ENCODE peak calls at places on chromosomes 4 and X, in four cellular contexts. One of them, this sample, is unnamed.

GRCh38 chr4:82785248-82786003 is 13.2 kb downstream of the SCD5 start:
- DNase-seq in stimulated activated CD8-positive, alpha-beta memory T cell treated with anti-CD3 and anti-CD28 coated beads, Interleukin-15, amount 100 ng/mL, for 4 hours: no peak
- DNase-seq in HS-5: peak; percentile 85
- DNase-seq in A549: peak; percentile 62
- DNase-seq in this sample: no peak

GRCh38 chrX:151710457-151710856 is 5.4 kb upstream of the FATE1 start:
- DNase-seq in stimulated activated CD8-positive, alpha-beta memory T cell treated with anti-CD3 and anti-CD28 coated beads, Interleukin-15, amount 100 ng/mL, for 4 hours: no peak
- DNase-seq in HS-5: no peak
- DNase-seq in A549: no peak
- DNase-seq in this sample: no peak

GRCh38 chr4:3294401-3295241 is 1.8 kb downstream of the RGS12 start:
- DNase-seq in stimulated activated CD8-positive, alpha-beta memory T cell treated with anti-CD3 and anti-CD28 coated beads, Interleukin-15, amount 100 ng/mL, for 4 hours: no peak
- DNase-seq in HS-5: no peak
- DNase-seq in A549: no peak
- DNase-seq in this sample: no peak

GRCh38 chr4:72602396-72602795 is 33.4 kb upstream of the ADAMTS3 start:
- DNase-seq in stimulated activated CD8-positive, alpha-beta memory T cell treated with anti-CD3 and anti-CD28 coated beads, Interleukin-15, amount 100 ng/mL, for 4 hours: no peak
- DNase-seq in HS-5: no peak
- DNase-seq in A549: no peak
- DNase-seq in this sample: no peak

GRCh38 chr4:185656467-185656890 is 121.2 kb upstream of the PDLIM3 start:
- DNase-seq in stimulated activated CD8-positive, alpha-beta memory T cell treated with anti-CD3 and anti-CD28 coated beads, Interleukin-15, amount 100 ng/mL, for 4 hours: no peak
- DNase-seq in HS-5: no peak
- DNase-seq in A549: no peak
- DNase-seq in this sample: peak; percentile 80

GRCh38 chr4:46277165-46277951 is 112.6 kb downstream of the GABRA2 start:
- DNase-seq in stimulated activated CD8-positive, alpha-beta memory T cell treated with anti-CD3 and anti-CD28 coated beads, Interleukin-15, amount 100 ng/mL, for 4 hours: no peak
- DNase-seq in HS-5: no peak
- DNase-seq in A549: no peak
- DNase-seq in this sample: no peak

GRCh38 chrX:46250151-46250550 is 295.1 kb downstream of the ZNF674 start:
- DNase-seq in stimulated activated CD8-positive, alpha-beta memory T cell treated with anti-CD3 and anti-CD28 coated beads, Interleukin-15, amount 100 ng/mL, for 4 hours: no peak
- DNase-seq in HS-5: no peak
- DNase-seq in A549: no peak
- DNase-seq in this sample: no peak

GRCh38 chr4:118373614-118374255 is 20.9 kb upstream of the PRSS12 start:
- DNase-seq in stimulated activated CD8-positive, alpha-beta memory T cell treated with anti-CD3 and anti-CD28 coated beads, Interleukin-15, amount 100 ng/mL, for 4 hours: no peak
- DNase-seq in HS-5: no peak
- DNase-seq in A549: no peak
- DNase-seq in this sample: no peak

GRCh38 chr4:178356725-178357124 is 914.5 kb upstream of the AGA start:
- DNase-seq in stimulated activated CD8-positive, alpha-beta memory T cell treated with anti-CD3 and anti-CD28 coated beads, Interleukin-15, amount 100 ng/mL, for 4 hours: no peak
- DNase-seq in HS-5: no peak
- DNase-seq in A549: peak; percentile 1
- DNase-seq in this sample: no peak